ENCODE peak calls at places on chromosomes 5 and 9, in seven cellular contexts. L is trophoblast cell, F is mesenchymal stem cell, Z is IMR-90, Y is mesendoderm, I is neuronal stem cell, G is H1. C is an unnamed sample.

GRCh38 chr9:121662359-121662758 is 10.9 kb downstream of the DAB2IP start:
- DNase-seq in L (no peak), F (no peak), Z (no peak), Y (no peak), I (no peak), G (no peak), C (no peak)

GRCh38 chr5:173591300-173591622 is 25.2 kb downstream of the BOD1 start:
- DNase-seq in L (peak), F (no peak), Z (no peak), Y (no peak), I (no peak), G (no peak), C (no peak)

GRCh38 chr5:127875235-127876021 is 172.2 kb downstream of the CCDC192 start:
- DNase-seq in L (peak), F (peak), Z (peak), Y (peak), I (peak), G (peak), C (peak)

GRCh38 chr5:146032911-146033310 is 72.5 kb downstream of the PLAC8L1 start:
- DNase-seq in L (peak), F (no peak), Z (no peak), Y (no peak), I (no peak), G (no peak), C (no peak)

GRCh38 chr5:133519191-133519590 is 93.2 kb downstream of the FSTL4 start:
- DNase-seq in L (peak), F (no peak), Z (no peak), Y (no peak), I (no peak), G (peak), C (no peak)

GRCh38 chr5:154479944-154480750 is 2.1 kb upstream of the HAND1 start:
- DNase-seq in L (peak), F (no peak), Z (no peak), Y (peak), I (no peak), G (peak), C (peak)

GRCh38 chr9:107710988-107711387 is 221.4 kb upstream of the KLF4 start:
- DNase-seq in L (no peak), F (no peak), Z (no peak), Y (no peak), I (no peak), G (no peak), C (no peak)

GRCh38 chr5:61623401-61624069 is 291.5 kb downstream of the ZSWIM6 start:
- DNase-seq in L (no peak), F (peak), Z (no peak), Y (peak), I (peak), G (no peak), C (peak)

GRCh38 chr5:91361055-91361701 is 21.9 kb downstream of the ARRDC3 start:
- DNase-seq in L (no peak), F (no peak), Z (no peak), Y (no peak), I (no peak), G (no peak), C (no peak)

GRCh38 chr5:96159076-96159475 is 197.4 kb upstream of the ELL2 start:
- DNase-seq in L (no peak), F (no peak), Z (no peak), Y (peak), I (no peak), G (no peak), C (no peak)

GRCh38 chr9:134361426-134361825 is 35.2 kb downstream of the RXRA start:
- DNase-seq in L (peak), F (no peak), Z (no peak), Y (no peak), I (no peak), G (no peak), C (no peak)

GRCh38 chr5:6473284-6473683 is 24.6 kb downstream of the UBE2QL1 start:
- DNase-seq in L (no peak), F (no peak), Z (no peak), Y (no peak), I (no peak), G (no peak), C (no peak)

GRCh38 chr5:41433552-41434181 is 76.7 kb downstream of the PLCXD3 start:
- DNase-seq in L (no peak), F (no peak), Z (peak), Y (peak), I (no peak), G (peak), C (peak)

GRCh38 chr5:135222171-135222681 is 176.8 kb downstream of the MACROH2A1 start:
- DNase-seq in L (no peak), F (no peak), Z (no peak), Y (no peak), I (no peak), G (no peak), C (no peak)

GRCh38 chr5:52896524-52897237 is 92.5 kb upstream of the ITGA2 start:
- DNase-seq in L (peak), F (peak), Z (no peak), Y (no peak), I (no peak), G (no peak), C (no peak)

GRCh38 chr5:55241756-55242155 is 8.3 kb upstream of the CCNO start:
- DNase-seq in L (no peak), F (no peak), Z (no peak), Y (no peak), I (no peak), G (no peak), C (no peak)

GRCh38 chr9:116979461-116979860 is 292.4 kb downstream of the TRIM32 start:
- DNase-seq in L (no peak), F (no peak), Z (no peak), Y (peak), I (no peak), G (no peak), C (peak)

GRCh38 chr5:150436141-150436680 is 13.3 kb downstream of the RPS14 start:
- DNase-seq in L (peak), F (peak), Z (peak), Y (peak), I (peak), G (peak), C (peak)

GRCh38 chr5:9787813-9788600 is 157.9 kb upstream of the TAS2R1 start:
- DNase-seq in L (no peak), F (no peak), Z (no peak), Y (peak), I (no peak), G (no peak), C (no peak)

GRCh38 chr5:95818181-95819147 is 4.1 kb downstream of the GLRX start:
- DNase-seq in L (no peak), F (no peak), Z (no peak), Y (no peak), I (no peak), G (no peak), C (no peak)

GRCh38 chr9:99818439-99818992 is 3.2 kb upstream of the NR4A3 start:
- DNase-seq in L (no peak), F (peak), Z (no peak), Y (peak), I (peak), G (no peak), C (no peak)

GRCh38 chr5:88384901-88385300 is 116.3 kb upstream of the TMEM161B start:
- DNase-seq in L (no peak), F (no peak), Z (no peak), Y (no peak), I (no peak), G (no peak), C (no peak)

GRCh38 chr9:121972501-121972981 is 120.6 kb downstream of the TTLL11 start:
- DNase-seq in L (no peak), F (peak), Z (peak), Y (no peak), I (no peak), G (no peak), C (no peak)

GRCh38 chr5:82384025-82384750 is 106.0 kb upstream of the RPS23 start:
- DNase-seq in L (no peak), F (no peak), Z (no peak), Y (no peak), I (no peak), G (no peak), C (no peak)

GRCh38 chr5:98657559-98657958 is 115.9 kb upstream of the RGMB start:
- DNase-seq in L (no peak), F (no peak), Z (no peak), Y (no peak), I (no peak), G (no peak), C (no peak)

GRCh38 chr9:128207076-128207731 is 4.0 kb downstream of the DNM1 start:
- DNase-seq in L (no peak), F (no peak), Z (no peak), Y (no peak), I (no peak), G (no peak), C (no peak)

GRCh38 chr9:110947645-110948044 is 90.6 kb downstream of the LPAR1 start:
- DNase-seq in L (no peak), F (no peak), Z (no peak), Y (no peak), I (no peak), G (no peak), C (no peak)

GRCh38 chr9:121985792-121986494 is 107.2 kb downstream of the TTLL11 start:
- DNase-seq in L (no peak), F (no peak), Z (no peak), Y (no peak), I (no peak), G (no peak), C (no peak)

GRCh38 chr9:87342743-87343142 is 154.9 kb upstream of the DAPK1 start:
- DNase-seq in L (no peak), F (no peak), Z (no peak), Y (no peak), I (no peak), G (no peak), C (no peak)

GRCh38 chr9:19922476-19923118 is 133.8 kb upstream of the SLC24A2 start:
- DNase-seq in L (peak), F (peak), Z (peak), Y (peak), I (peak), G (no peak), C (peak)

GRCh38 chr5:62214701-62215100 is 91.3 kb upstream of the KIF2A start:
- DNase-seq in L (no peak), F (no peak), Z (no peak), Y (no peak), I (no peak), G (no peak), C (no peak)

GRCh38 chr9:71937070-71937625 is 25.7 kb downstream of the C9orf85 start:
- DNase-seq in L (no peak), F (no peak), Z (no peak), Y (no peak), I (no peak), G (no peak), C (no peak)

GRCh38 chr5:168598639-168599038 is 19.5 kb upstream of the PANK3 start:
- DNase-seq in L (no peak), F (no peak), Z (no peak), Y (no peak), I (no peak), G (no peak), C (no peak)

GRCh38 chr9:33151007-33151557 is 16.1 kb downstream of the B4GALT1 start:
- DNase-seq in L (no peak), F (peak), Z (peak), Y (peak), I (no peak), G (no peak), C (no peak)

GRCh38 chr5:6845856-6846255 is 132.6 kb downstream of the TENT4A start:
- DNase-seq in L (no peak), F (no peak), Z (no peak), Y (no peak), I (no peak), G (no peak), C (no peak)

GRCh38 chr5:165029471-165029870 is 1524.1 kb downstream of the MAT2B start:
- DNase-seq in L (no peak), F (peak), Z (peak), Y (peak), I (peak), G (no peak), C (peak)

GRCh38 chr5:135243194-135244191 is 155.5 kb downstream of the MACROH2A1 start:
- DNase-seq in L (no peak), F (peak), Z (no peak), Y (no peak), I (no peak), G (peak), C (peak)

GRCh38 chr9:135770203-135770535 is 68.2 kb downstream of the KCNT1 start:
- DNase-seq in L (no peak), F (no peak), Z (no peak), Y (no peak), I (no peak), G (no peak), C (no peak)

DNA sequence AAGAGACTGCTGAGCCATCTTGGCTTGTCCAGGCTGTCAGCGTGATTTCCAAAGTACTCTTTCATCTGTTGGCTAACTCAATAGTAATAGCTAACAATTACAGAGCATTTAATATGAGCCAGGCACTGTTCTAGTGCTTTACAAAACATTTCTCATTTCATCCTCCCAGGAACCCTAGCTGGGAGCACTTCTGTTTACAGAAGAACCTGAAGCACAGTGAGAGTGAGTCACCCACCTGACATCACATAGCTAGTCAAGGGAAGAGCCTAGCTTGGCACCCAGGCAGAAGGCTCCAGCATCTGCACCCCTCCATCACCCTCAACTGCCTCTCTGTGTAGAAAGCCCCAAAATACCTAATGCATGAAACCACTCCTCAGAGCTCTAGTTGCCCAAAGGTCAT is 57.5 kb upstream of the IQGAP2 start:
- DNase-seq in L (no peak), F (no peak), Z (no peak), Y (no peak), I (no peak), G (no peak), C (no peak)
- H4K8ac ChIP-seq in L (no peak), F (no peak), Z (no peak), Y (no peak), I (no peak), G (no peak), C (no peak)

GRCh38 chr9:132482196-132482813 is 72.3 kb downstream of the CFAP77 start:
- DNase-seq in L (no peak), F (no peak), Z (no peak), Y (no peak), I (no peak), G (no peak), C (no peak)
- H4K8ac ChIP-seq in L (no peak), F (no peak), Z (no peak), Y (no peak), I (no peak), G (no peak), C (no peak)

DNA sequence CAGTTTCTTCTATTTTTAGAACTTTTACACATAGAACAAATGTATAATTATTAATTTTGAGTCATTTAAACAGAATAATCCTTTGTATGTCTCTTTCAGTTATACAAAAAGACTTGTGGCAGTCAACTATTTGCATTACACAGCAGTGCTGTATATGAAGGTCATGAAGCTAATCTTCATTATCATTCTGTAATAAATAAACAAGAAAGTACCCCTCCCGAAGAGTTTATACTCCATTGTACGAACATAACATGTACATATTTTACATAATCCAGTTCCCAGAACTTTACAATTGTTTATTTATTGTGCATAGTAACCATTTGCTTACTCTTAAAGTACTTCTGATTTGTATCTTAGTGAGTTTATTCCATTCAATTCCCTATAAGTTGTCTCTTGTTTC is 267.9 kb downstream of the FBXL17 start:
- DNase-seq in L (no peak), F (peak), Z (no peak), Y (no peak), I (no peak), G (no peak), C (no peak)
- H4K8ac ChIP-seq in L (no peak), F (no peak), Z (no peak), Y (no peak), I (no peak), G (no peak), C (no peak)

GRCh38 chr9:125732562-125732961 is 14.6 kb upstream of the PBX3 start:
- DNase-seq in L (no peak), F (peak), Z (no peak), Y (peak), I (no peak), G (peak), C (peak)
- H4K8ac ChIP-seq in L (no peak), F (no peak), Z (no peak), Y (no peak), I (no peak), G (no peak), C (no peak)